ENCODE peak calls at places on chromosome 4, in six cellular contexts. H is GM23338, T is fibroblast of lung, M is GM23248, O is neural progenitor cell, R is mammary epithelial cell. A is an unnamed sample.

GRCh38 chr4:136495076-136495475 is 1037.2 kb downstream of the PCDH18 start:
- DNase-seq in H (peak), T (peak), M (no peak), O (peak), R (no peak), A (no peak)

GRCh38 chr4:126572264-126572663 is 1060.5 kb upstream of the INTU start:
- DNase-seq in H (no peak), T (no peak), M (no peak), O (no peak), R (no peak), A (no peak)

GRCh38 chr4:8385611-8386010 is 54.9 kb downstream of the ACOX3 start:
- DNase-seq in H (no peak), T (no peak), M (no peak), O (no peak), R (no peak), A (no peak)

GRCh38 chr4:47531241-47531953 is 46.3 kb downstream of the ATP10D start:
- DNase-seq in H (peak), T (peak), M (peak), O (peak), R (peak), A (peak)

GRCh38 chr4:168221298-168221697 is 97.3 kb downstream of the DDX60 start:
- DNase-seq in H (no peak), T (peak), M (peak), O (no peak), R (peak), A (peak)

GRCh38 chr4:143215873-143216272 is 31.2 kb downstream of the USP38 start:
- DNase-seq in H (no peak), T (no peak), M (no peak), O (no peak), R (no peak), A (no peak)

GRCh38 chr4:172141025-172141424 is 327.8 kb downstream of the GALNTL6 start:
- DNase-seq in H (no peak), T (no peak), M (no peak), O (no peak), R (no peak), A (no peak)

GRCh38 chr4:96009720-96010119 is 169.8 kb downstream of the PDHA2 start:
- DNase-seq in H (peak), T (peak), M (peak), O (no peak), R (peak), A (peak)

DNA sequence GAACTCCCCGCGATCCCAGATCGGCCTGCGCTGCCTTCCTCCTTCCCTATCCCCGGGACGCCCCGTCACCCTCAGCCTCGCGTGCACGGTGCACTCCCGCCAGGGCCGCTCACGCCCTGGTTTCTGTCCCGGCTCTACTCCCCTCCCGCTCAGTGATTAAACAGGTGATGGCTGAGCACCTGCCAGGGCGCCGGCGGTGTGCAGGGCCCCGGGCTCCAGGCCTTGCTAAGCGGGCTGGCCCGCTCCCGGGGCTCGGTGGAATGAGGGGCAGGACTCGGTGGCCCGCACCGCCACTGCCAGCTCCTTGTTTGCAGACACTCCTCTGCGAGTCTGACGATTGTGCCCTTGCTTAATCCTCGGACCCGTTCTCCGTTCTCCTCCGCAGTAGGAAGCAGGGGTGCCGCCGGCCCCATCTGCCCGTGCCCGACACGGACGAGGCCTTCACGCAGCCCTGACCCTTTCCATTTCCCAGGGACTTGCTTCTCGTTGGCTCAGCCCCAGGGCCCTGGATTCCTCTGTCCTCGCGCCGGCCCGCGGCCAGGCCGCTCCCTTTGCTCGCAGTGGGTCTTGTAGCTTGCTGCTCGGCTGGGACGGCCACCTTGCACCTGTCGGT is 143.5 kb downstream of the TRIML1 start:
- DNase-seq in H (peak), T (no peak), M (no peak), O (peak), R (no peak), A (no peak)
- TF ChIP-seq EZH2 in H (no peak), T (no peak), M (no peak), O (no peak), R (no peak), A (no peak)

DNA sequence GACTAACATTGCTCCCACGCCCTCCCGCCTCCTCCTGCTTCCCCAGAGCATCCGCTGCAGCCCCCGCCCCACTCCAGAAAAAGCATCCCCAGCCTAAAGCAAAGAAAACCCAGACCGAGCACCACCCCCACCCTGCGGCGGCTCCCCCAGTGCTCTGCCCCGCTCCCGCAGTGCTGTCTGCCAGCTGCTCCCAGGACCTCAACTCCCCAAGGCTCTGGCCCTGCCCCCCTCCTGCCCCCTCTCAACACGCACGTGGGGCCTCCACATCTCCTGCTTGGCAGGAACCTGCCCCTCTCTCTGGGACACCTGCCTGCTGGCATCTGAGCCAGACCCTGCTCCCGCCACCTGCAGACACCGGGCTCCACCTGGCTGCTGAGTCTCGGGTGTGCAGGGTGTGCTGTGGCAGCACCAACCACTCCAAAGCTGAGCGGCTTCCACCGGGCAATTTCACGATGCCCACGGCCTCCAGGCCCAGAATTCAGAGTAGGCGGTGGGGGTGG is 79.4 kb downstream of the FAM53A start:
- DNase-seq in H (no peak), T (no peak), M (no peak), O (no peak), R (no peak), A (peak)
- TF ChIP-seq EZH2 in H (no peak), T (no peak), M (no peak), O (no peak), R (no peak), A (no peak)

DNA sequence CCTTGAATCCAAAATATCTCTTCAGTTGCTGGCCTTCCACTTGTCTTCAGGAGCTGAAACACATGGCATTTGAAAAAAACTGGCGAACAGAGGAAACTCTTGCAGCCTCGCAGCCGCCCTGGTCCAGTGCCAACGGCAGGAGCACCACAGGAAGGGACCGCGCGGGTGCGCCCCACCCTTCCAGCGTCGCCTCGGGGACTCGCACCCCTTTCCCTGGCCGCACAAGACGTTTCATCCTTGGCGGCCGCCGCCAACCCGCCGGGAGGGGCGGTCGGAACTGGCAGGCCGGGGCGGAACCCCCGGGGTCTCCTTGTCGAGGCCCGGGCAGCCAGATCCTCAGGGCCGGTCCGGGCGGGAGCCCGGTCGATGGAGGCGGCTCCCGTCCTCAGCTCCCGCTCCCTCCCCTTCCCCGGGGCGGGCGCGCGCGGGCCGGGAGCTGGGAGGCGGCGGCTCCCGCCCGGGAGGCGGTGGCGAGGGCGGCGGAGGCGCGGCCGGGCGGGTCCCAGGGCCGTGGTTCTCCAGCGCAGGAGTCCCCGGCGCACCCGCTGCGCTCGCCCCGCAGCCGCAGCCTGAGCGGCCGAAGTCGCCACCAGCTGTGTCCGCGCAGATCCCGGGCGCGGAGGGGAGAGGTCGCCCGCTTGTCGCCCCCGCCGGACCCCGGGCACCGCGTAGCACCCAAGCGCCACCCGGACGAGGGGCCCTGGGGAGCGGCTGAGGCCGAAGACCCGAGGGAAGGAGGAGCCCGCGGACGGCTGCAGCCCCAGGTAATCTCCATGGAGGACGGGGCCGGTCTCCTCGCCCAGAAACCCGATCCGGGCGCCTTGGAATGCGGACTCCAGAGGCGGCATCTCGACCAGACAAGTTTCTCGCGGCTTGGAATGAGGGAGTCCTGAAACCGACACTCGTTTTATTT is 882 bp upstream of the NDST3 start:
- DNase-seq in H (peak), T (peak), M (peak), O (peak), R (peak), A (peak)
- TF ChIP-seq EZH2 in H (no peak), T (no peak), M (no peak), O (no peak), R (no peak), A (no peak)

GRCh38 chr4:4854649-4855292 is 4.7 kb upstream of the MSX1 start:
- DNase-seq in H (peak), T (no peak), M (no peak), O (peak), R (no peak), A (no peak)

GRCh38 chr4:4857001-4857808 is 2.3 kb upstream of the MSX1 start:
- DNase-seq in H (no peak), T (no peak), M (no peak), O (no peak), R (no peak), A (no peak)

GRCh38 chr4:4858527-4858926 is 938 bp upstream of the MSX1 start:
- DNase-seq in H (no peak), T (no peak), M (no peak), O (peak), R (no peak), A (no peak)

GRCh38 chr4:4857809-4858508 is 1.5 kb upstream of the MSX1 start:
- DNase-seq in H (peak), T (no peak), M (no peak), O (peak), R (no peak), A (no peak)

GRCh38 chr4:4856071-4857000 is 3.1 kb upstream of the MSX1 start:
- DNase-seq in H (peak), T (no peak), M (peak), O (peak), R (no peak), A (peak)
- TF ChIP-seq EZH2 in H (peak), T (peak), M (no peak), O (peak), R (peak), A (no peak)

GRCh38 chr4:1012031-1012739 is 759 bp downstream of the FGFRL1 start:
- DNase-seq in H (peak), T (no peak), M (peak), O (peak), R (peak), A (peak)

GRCh38 chr4:1009647-1010521 is 1.5 kb upstream of the FGFRL1 start:
- DNase-seq in H (peak), T (peak), M (peak), O (peak), R (peak), A (peak)

GRCh38 chr4:1010522-1011021 is 854 bp upstream of the FGFRL1 start:
- DNase-seq in H (peak), T (peak), M (peak), O (peak), R (peak), A (peak)

GRCh38 chr4:1008840-1009646 is 2.4 kb upstream of the FGFRL1 start:
- DNase-seq in H (peak), T (no peak), M (peak), O (no peak), R (peak), A (no peak)

DNA sequence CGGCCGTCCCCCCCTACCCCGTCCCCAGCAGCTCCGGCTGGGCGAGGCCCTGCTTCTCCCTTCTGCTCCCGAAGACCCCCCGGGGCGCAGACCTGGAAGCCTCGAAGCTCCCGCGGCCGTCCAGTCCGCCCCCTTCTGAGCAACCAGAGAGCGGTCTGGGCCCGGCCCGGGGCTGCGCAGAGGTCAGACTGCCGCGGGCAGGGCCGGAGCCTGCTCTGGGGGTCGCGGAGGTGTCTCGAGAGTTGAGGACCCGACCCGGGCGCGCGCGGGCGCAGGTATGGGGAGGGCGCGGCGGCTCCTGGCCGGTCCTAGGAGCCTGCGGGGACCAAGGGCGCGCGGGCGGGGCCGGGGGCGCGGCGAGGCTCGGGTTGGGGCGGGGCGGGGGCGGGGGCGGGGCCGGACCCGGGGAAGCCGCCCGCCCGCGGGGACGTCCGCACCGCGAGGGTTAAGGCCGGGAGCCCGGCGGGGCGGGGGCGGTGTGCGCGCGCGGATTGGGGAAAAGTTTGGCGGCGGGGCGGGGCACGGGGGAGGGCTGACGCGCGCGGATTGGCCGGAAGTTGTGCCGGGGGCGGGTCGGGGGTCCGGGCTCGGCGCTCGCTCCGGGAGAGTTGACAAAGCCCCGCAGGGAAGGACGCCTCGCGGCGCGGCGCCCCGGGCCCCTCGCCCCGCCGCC is at the start of gene FGFRL1:
- DNase-seq in H (peak), T (peak), M (peak), O (peak), R (peak), A (peak)
- TF ChIP-seq EZH2 in H (no peak), T (no peak), M (no peak), O (peak), R (no peak), A (no peak)

DNA sequence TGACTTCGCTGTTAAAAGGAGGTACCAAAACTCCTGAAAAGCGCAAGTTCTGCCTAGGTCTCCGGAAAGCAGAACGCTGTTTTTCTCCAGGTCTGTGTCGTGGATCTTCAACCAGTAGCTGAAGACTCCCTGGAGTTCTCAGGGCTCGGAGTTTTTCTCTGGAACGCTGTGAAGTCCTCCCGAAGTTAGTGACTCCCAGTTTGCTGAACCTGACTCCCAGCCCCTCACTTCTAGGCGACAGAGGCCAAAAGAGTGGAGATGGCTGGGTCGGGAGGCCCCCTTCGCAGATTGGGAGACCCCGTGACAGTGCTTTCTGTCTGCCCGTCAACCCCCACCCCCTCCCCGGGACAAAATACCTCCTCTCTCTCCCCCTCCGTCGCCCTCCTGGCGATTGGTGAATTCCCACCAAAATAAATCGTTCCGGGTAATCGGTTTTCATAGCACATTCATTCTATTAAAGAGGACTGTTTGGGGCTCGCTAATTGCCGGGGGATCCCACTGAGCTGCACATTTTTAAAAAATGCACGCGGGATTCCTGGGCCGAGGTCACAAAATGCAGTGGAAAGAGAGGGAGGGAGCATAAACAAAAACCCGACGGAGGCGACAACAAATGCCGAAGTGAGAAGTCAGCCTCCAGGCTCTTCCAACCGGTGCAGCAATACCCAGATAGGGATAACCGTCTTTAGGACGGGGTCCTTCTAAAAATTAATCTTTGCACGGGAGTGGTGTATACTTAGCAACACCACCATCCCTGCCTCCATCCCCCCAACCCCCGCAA is 4.0 kb upstream of the MSX1 start:
- DNase-seq in H (peak), T (no peak), M (no peak), O (peak), R (no peak), A (no peak)
- TF ChIP-seq EZH2 in H (peak), T (peak), M (no peak), O (peak), R (peak), A (no peak)

GRCh38 chr4:76449824-76450223 is 14.8 kb downstream of the SHROOM3 start:
- DNase-seq in H (peak), T (peak), M (peak), O (peak), R (peak), A (no peak)
- TF ChIP-seq EZH2 in H (no peak), T (no peak), M (no peak), O (no peak), R (no peak), A (no peak)

GRCh38 chr4:76969941-76970529 is 20.5 kb downstream of the SEPTIN11 start:
- DNase-seq in H (peak), T (no peak), M (peak), O (peak), R (no peak), A (peak)
- TF ChIP-seq EZH2 in H (no peak), T (no peak), M (no peak), O (no peak), R (no peak), A (no peak)

DNA sequence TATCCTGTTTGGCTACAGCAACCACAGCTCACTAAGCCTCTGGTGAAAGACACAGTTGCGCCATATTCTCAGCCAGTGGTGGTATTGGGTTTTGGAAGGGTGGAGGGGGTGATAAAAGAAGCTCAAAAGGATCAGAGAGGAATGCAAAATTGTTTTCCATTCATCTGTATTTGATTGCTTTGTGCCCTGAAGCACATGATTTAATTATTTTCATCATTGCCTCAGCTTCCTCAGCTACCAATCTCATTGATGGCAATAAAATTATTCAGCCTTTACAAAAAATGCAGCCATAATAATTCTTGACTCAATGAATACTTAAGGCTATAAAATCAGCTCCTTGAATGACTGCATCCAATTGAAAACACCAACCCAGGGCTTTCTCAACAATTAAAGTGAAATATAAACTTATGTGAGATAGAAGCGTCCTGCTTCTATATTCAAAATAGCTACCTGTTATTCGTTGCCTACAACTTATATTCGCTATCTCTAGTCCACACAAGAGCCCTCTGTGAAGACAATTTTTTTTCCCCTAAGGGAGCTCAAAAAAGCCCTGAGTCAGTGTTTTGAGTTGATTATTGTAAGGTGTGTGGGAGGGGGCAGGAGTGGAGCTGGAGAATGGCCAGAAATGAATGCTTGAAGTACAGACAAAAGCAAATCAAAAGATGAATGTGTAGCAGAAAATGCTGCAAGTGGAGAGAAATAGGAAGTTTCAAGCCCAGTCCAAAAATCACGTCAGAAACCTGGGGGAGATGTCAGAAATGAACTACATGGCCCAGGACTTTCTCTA is 654.8 kb upstream of the LCORL start:
- DNase-seq in H (no peak), T (no peak), M (no peak), O (no peak), R (no peak), A (no peak)
- TF ChIP-seq EZH2 in H (no peak), T (no peak), M (no peak), O (no peak), R (no peak), A (no peak)

A was measured in PC-3.